ENCODE peak calls at places on chromosomes 4 and X, in five cellular contexts. U, V, F, O and D are unnamed samples.

GRCh38 chr4:186957952-186958555 is 234.4 kb upstream of the FAT1 start:
- DNase-seq in U (no peak), V (no peak), F (peak; percentile 59), O (no peak), D (no peak)

GRCh38 chr4:109611045-109611616 is 51.1 kb downstream of the MCUB start:
- DNase-seq in U (no peak), V (no peak), F (peak; percentile 33), O (peak; percentile 91), D (no peak)

GRCh38 chr4:5143940-5144339 is 92.7 kb downstream of the STK32B start:
- DNase-seq in U (no peak), V (peak; percentile 38), F (no peak), O (no peak), D (no peak)

GRCh38 chrX:10447577-10448214 is 172.7 kb downstream of the MID1 start:
- DNase-seq in U (no peak), V (no peak), F (peak; percentile 72), O (no peak), D (no peak)

GRCh38 chrX:2967998-2968909 is 38.1 kb upstream of the ARSH start:
- DNase-seq in U (peak; percentile 12), V (no peak), F (peak; percentile 80), O (no peak), D (peak; percentile 31)

GRCh38 chrX:2631743-2632532 is 59.2 kb upstream of the CD99 start:
- DNase-seq in U (peak; percentile 47), V (no peak), F (no peak), O (peak; percentile 31), D (no peak)

GRCh38 chr4:145302725-145303124 is 122.3 kb upstream of the OTUD4 start:
- DNase-seq in U (no peak), V (no peak), F (no peak), O (no peak), D (no peak)

GRCh38 chr4:148369919-148370318 is 72.3 kb downstream of the NR3C2 start:
- DNase-seq in U (no peak), V (peak; percentile 13), F (no peak), O (no peak), D (no peak)

GRCh38 chr4:180665994-180666818 is 1577.0 kb upstream of the TENM3 start:
- DNase-seq in U (peak; percentile 45), V (no peak), F (peak; percentile 65), O (peak; percentile 11), D (peak; percentile 50)

GRCh38 chrX:19064175-19064574 is 58.1 kb downstream of the ADGRG2 start:
- DNase-seq in U (no peak), V (no peak), F (peak; percentile 60), O (no peak), D (no peak)

GRCh38 chrX:17078031-17078730 is 131.7 kb downstream of the REPS2 start:
- DNase-seq in U (no peak), V (no peak), F (peak; percentile 76), O (peak; percentile 59), D (no peak)

GRCh38 chrX:7925867-7926472 is 1.2 kb downstream of the PNPLA4 start:
- DNase-seq in U (peak; percentile 79), V (peak; percentile 22), F (peak; percentile 58), O (peak; percentile 14), D (peak; percentile 60)

GRCh38 chrX:150365953-150366911 is 3.1 kb downstream of the MAMLD1 start:
- DNase-seq in U (no peak), V (peak; percentile 52), F (peak; percentile 54), O (no peak), D (peak; percentile 47)

GRCh38 chr4:150768492-150768891 is 186.5 kb downstream of the MAB21L2 start:
- DNase-seq in U (no peak), V (no peak), F (no peak), O (no peak), D (no peak)

GRCh38 chrX:96424007-96424406 is 260.6 kb upstream of the DIAPH2 start:
- DNase-seq in U (peak; percentile 31), V (no peak), F (no peak), O (no peak), D (no peak)

GRCh38 chr4:1466034-1466960 is 60.1 kb upstream of the NKX1-1 start:
- DNase-seq in U (no peak), V (no peak), F (no peak), O (no peak), D (no peak)

GRCh38 chrX:47283015-47283771 is 50.4 kb downstream of the USP11 start:
- DNase-seq in U (no peak), V (no peak), F (peak; percentile 69), O (no peak), D (no peak)

GRCh38 chr4:121077496-121077895 is 5.2 kb upstream of the NDNF start:
- DNase-seq in U (no peak), V (no peak), F (no peak), O (no peak), D (no peak)

GRCh38 chrX:84258708-84259107 is 70.7 kb upstream of the RPS6KA6 start:
- DNase-seq in U (no peak), V (no peak), F (no peak), O (no peak), D (no peak)

DNA sequence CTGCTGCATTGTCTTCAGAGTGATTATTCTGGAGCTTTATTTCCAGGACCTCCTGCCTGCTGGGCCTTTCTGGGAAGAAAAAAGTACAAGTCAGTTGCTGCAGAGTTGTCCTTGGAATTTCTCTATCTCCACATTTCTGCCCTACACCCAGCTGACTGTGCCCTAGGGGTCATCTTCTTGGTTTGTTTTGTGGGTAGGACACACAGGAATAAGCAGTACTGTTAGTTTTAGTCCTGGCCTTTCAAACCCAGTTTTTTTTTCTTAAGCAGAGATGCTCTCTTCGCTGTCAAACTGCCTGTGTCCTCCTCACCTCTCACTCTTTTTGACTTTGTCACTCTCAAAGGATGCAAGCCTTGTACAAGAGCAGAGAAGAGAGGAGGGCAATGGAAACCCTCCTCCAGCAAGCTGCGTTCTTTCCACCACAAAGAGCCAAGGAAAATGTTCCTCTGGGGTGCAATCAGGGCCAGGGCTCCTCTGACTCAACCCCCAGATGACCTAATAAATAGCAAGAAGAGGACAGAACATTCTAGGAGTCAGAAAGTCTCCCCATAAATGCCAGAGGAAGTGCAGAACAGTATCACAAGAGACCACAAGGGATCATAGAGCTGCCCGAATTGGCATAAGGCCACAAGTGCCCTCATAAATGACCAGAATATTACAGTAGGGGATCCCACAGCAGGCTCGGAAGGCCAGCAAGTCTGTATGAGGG is 186.2 kb downstream of the RCHY1 start:
- DNase-seq in U (no peak), V (no peak), F (no peak), O (no peak), D (no peak)
- TF ChIP-seq CTCF in U (no peak), V (no peak), F (no peak), O (no peak), D (no peak)

DNA sequence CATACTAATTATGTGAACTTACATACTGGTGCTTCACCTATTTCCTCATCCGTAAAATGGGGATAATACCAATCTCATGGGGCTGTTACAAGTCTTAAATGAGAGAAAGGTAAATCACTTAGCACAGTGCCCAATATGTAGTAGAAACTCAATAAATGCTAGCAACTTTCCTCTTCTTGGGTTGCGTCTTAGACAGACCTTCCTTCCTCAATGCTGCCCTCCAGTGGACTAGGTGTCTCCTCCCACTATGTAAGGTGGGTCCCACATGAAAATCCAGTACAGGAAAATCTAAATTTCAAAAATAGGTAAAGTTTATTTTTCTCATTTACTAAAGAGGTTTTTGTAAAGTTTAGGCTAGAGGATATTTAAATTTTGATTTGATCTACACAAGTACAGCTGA is 20.6 kb downstream of the ZDHHC9 start:
- DNase-seq in U (peak; percentile 58), V (no peak), F (peak; percentile 10), O (no peak), D (peak; percentile 22)
- TF ChIP-seq CTCF in U (no peak), V (peak; percentile 47), F (peak; percentile 41), O (peak; percentile 42), D (peak; percentile 20)

DNA sequence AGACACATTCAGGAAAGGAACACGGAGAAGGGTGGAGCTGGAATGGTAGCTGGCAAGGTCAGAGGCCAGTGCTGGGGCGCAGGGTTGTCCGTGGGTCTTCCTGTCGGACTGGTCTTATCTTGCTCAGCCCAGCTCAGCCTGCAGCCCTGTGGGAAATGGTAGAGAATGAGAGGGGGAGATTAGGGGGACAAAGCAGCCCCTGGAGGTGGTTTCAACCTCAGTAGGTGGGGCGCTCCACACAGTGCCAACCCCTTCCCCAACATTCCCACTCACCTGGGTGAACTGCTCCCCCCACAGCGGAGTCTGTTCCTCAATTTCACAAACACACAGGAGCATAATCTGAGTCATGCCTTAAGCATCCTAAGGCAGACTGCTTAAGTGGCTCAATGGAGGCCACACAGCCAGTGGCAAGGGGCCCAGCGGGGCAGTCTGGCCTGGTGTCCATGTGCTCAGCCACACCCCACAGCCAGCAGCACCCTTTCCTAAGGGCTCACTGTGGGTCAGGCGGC is 6.8 kb upstream of the HDAC6 start:
- DNase-seq in U (no peak), V (no peak), F (peak; percentile 68), O (no peak), D (no peak)
- TF ChIP-seq CTCF in U (no peak), V (no peak), F (no peak), O (no peak), D (no peak)

GRCh38 chr4:77881460-77882295 is 19.0 kb downstream of the MRPL1 start:
- DNase-seq in U (no peak), V (no peak), F (no peak), O (peak; percentile 65), D (no peak)
- TF ChIP-seq CTCF in U (no peak), V (no peak), F (no peak), O (peak; percentile 19), D (no peak)

DNA sequence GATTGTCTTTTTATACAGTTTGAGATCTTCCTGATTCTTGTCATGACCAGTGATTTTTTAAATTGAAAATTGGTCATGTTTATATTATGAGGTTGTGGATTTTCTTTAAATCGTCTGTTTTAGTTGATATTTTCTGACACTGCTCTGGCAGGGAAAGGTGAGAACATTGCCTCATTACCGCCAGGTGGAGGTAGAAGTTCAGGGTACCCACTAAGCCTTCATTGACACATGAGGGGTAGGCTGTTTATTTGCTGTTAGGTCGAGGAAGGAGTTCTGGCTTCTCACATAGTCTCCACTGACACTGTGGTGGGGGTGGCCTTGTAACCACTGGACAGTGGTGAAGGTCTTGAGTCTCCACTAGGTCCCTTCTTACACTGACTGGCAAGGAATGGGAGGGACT is 117.6 kb upstream of the GPR101 start:
- DNase-seq in U (no peak), V (no peak), F (no peak), O (no peak), D (no peak)
- TF ChIP-seq CTCF in U (no peak), V (no peak), F (no peak), O (peak; percentile 39), D (no peak)

GRCh38 chrX:56794404-56794803 is 65.4 kb downstream of the NBDY start:
- DNase-seq in U (no peak), V (no peak), F (no peak), O (no peak), D (no peak)
- TF ChIP-seq CTCF in U (no peak), V (no peak), F (no peak), O (no peak), D (no peak)

DNA sequence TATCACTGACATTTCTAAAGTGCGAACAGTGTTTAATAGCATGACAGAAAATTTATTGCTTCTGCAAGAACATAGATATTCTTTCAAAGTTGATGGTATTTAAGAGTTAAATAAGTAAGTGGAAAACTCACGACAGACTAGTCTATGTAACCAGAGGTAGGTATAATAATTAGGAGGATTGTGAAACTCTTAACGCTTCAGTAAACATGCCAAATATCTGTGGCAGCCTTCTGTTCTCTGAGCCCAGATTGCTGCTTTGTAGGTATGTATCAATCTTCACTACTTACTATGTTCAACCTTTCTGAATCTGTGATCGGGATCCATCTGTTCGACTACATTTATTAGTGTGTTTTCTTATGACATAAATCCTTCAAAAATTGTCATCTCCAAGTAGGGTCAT is 53.6 kb upstream of the SPANXB1 start:
- DNase-seq in U (no peak), V (no peak), F (no peak), O (no peak), D (no peak)
- TF ChIP-seq CTCF in U (no peak), V (no peak), F (no peak), O (no peak), D (no peak)

GRCh38 chrX:30637874-30638793 is 15.1 kb upstream of the GK start:
- DNase-seq in U (peak; percentile 76), V (no peak), F (no peak), O (no peak), D (no peak)

GRCh38 chrX:30635630-30636029 is 17.6 kb upstream of the GK start:
- DNase-seq in U (no peak), V (no peak), F (no peak), O (no peak), D (no peak)
- TF ChIP-seq CTCF in U (no peak), V (no peak), F (peak; percentile 13), O (peak; percentile 36), D (no peak)